ENCODE peak calls at places on chromosomes 12 and 14, in seven cellular contexts. One of them, this sample, is unnamed.

GRCh38 chr14:37399517-37399916 is 195.5 kb downstream of the FOXA1 start:
- DNase-seq in cardiac fibroblast: no peak
- DNase-seq in mucosa of descending colon: no peak
- DNase-seq in choroid plexus epithelial cell: no peak
- DNase-seq in pancreas: no peak
- DNase-seq in cardiac muscle cell: no peak
- DNase-seq in GM20000: no peak
- DNase-seq in this sample: no peak

GRCh38 chr12:47891356-47891755 is 13.4 kb downstream of the VDR start:
- DNase-seq in pancreas: no peak
- DNase-seq in GM20000: no peak
- DNase-seq in choroid plexus epithelial cell: no peak
- DNase-seq in cardiac muscle cell: no peak
- DNase-seq in cardiac fibroblast: no peak
- DNase-seq in mucosa of descending colon: no peak
- DNase-seq in this sample: no peak

GRCh38 chr12:104218935-104219334 is 3.4 kb downstream of the TXNRD1 start:
- DNase-seq in mucosa of descending colon: no peak
- DNase-seq in GM20000: no peak
- DNase-seq in cardiac muscle cell: no peak
- DNase-seq in cardiac fibroblast: peak
- DNase-seq in pancreas: no peak
- DNase-seq in choroid plexus epithelial cell: peak
- DNase-seq in this sample: no peak

GRCh38 chr14:99506269-99506668 is 25.1 kb downstream of the CCNK start:
- DNase-seq in pancreas: no peak
- DNase-seq in mucosa of descending colon: no peak
- DNase-seq in cardiac muscle cell: no peak
- DNase-seq in choroid plexus epithelial cell: no peak
- DNase-seq in cardiac fibroblast: no peak
- DNase-seq in GM20000: peak
- DNase-seq in this sample: no peak

GRCh38 chr14:74085828-74086227 is 1.1 kb downstream of the LIN52 start:
- DNase-seq in cardiac fibroblast: no peak
- DNase-seq in choroid plexus epithelial cell: no peak
- DNase-seq in pancreas: no peak
- DNase-seq in cardiac muscle cell: no peak
- DNase-seq in GM20000: peak
- DNase-seq in mucosa of descending colon: no peak
- DNase-seq in this sample: peak

GRCh38 chr12:98870521-98870920 is 225.4 kb downstream of the APAF1 start:
- DNase-seq in cardiac muscle cell: no peak
- DNase-seq in GM20000: no peak
- DNase-seq in cardiac fibroblast: no peak
- DNase-seq in pancreas: no peak
- DNase-seq in choroid plexus epithelial cell: no peak
- DNase-seq in mucosa of descending colon: no peak
- DNase-seq in this sample: no peak

GRCh38 chr12:105455250-105455649 is 124.8 kb downstream of the C12orf75 start:
- DNase-seq in cardiac muscle cell: no peak
- DNase-seq in choroid plexus epithelial cell: no peak
- DNase-seq in GM20000: no peak
- DNase-seq in cardiac fibroblast: no peak
- DNase-seq in pancreas: no peak
- DNase-seq in mucosa of descending colon: no peak
- DNase-seq in this sample: no peak

GRCh38 chr14:91229743-91230200 is 14.7 kb downstream of the GPR68 start:
- DNase-seq in GM20000: peak
- DNase-seq in pancreas: no peak
- DNase-seq in mucosa of descending colon: peak
- DNase-seq in choroid plexus epithelial cell: peak
- DNase-seq in cardiac fibroblast: peak
- DNase-seq in cardiac muscle cell: no peak
- DNase-seq in this sample: peak

GRCh38 chr12:65962921-65963883 is 138.9 kb downstream of the HMGA2 start:
- DNase-seq in mucosa of descending colon: no peak
- DNase-seq in cardiac muscle cell: peak
- DNase-seq in choroid plexus epithelial cell: no peak
- DNase-seq in cardiac fibroblast: peak
- DNase-seq in pancreas: no peak
- DNase-seq in GM20000: peak
- DNase-seq in this sample: no peak

GRCh38 chr12:93908846-93909592 is 231.8 kb downstream of the CRADD start:
- DNase-seq in cardiac fibroblast: peak
- DNase-seq in choroid plexus epithelial cell: peak
- DNase-seq in pancreas: no peak
- DNase-seq in GM20000: no peak
- DNase-seq in mucosa of descending colon: no peak
- DNase-seq in cardiac muscle cell: no peak
- DNase-seq in this sample: no peak

GRCh38 chr12:95385246-95385645 is 88.7 kb upstream of the METAP2 start:
- DNase-seq in cardiac fibroblast: peak
- DNase-seq in choroid plexus epithelial cell: peak
- DNase-seq in mucosa of descending colon: no peak
- DNase-seq in GM20000: no peak
- DNase-seq in pancreas: no peak
- DNase-seq in cardiac muscle cell: no peak
- DNase-seq in this sample: no peak

GRCh38 chr14:105315941-105316562 is 1.5 kb downstream of the PACS2 start:
- DNase-seq in choroid plexus epithelial cell: no peak
- DNase-seq in GM20000: no peak
- DNase-seq in mucosa of descending colon: peak
- DNase-seq in pancreas: no peak
- DNase-seq in cardiac fibroblast: peak
- DNase-seq in cardiac muscle cell: no peak
- DNase-seq in this sample: no peak

GRCh38 chr12:127487031-127487430 is 779.9 kb upstream of the TMEM132C start:
- DNase-seq in cardiac muscle cell: no peak
- DNase-seq in pancreas: no peak
- DNase-seq in mucosa of descending colon: no peak
- DNase-seq in choroid plexus epithelial cell: peak
- DNase-seq in cardiac fibroblast: peak
- DNase-seq in GM20000: no peak
- DNase-seq in this sample: no peak

DNA sequence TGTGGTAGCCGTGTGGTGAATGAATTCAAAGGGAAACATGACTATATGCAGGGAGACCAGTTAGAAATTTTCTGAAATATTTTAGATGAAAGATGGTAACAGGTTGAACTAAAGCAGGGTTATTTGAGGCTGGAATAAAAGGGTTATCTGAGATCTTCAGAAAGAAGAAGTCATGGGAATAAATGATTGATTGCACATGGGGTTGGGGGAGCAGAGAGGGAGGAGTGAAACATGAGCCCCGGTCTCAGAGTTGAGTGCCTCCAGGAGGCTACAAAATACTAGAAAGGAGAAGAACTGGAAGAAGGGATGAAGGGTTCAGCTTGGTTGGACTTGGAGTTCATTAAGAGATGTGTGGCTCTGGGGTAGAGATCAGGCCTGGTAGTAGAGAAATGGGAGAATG is 16.3 kb upstream of the FGF23 start:
- DNase-seq in mucosa of descending colon: no peak
- DNase-seq in GM20000: no peak
- DNase-seq in cardiac fibroblast: no peak
- DNase-seq in choroid plexus epithelial cell: no peak
- DNase-seq in cardiac muscle cell: no peak
- DNase-seq in pancreas: no peak
- DNase-seq in this sample: no peak
- TF ChIP-seq CTCF in mucosa of descending colon: no peak
- TF ChIP-seq CTCF in GM20000: no peak
- TF ChIP-seq CTCF in cardiac fibroblast: no peak
- TF ChIP-seq CTCF in choroid plexus epithelial cell: no peak
- TF ChIP-seq CTCF in cardiac muscle cell: no peak
- TF ChIP-seq CTCF in pancreas: no peak
- TF ChIP-seq CTCF in this sample: no peak

GRCh38 chr14:83940253-83940652 is 1589.7 kb upstream of the FLRT2 start:
- DNase-seq in GM20000: no peak
- DNase-seq in cardiac fibroblast: no peak
- DNase-seq in pancreas: no peak
- DNase-seq in cardiac muscle cell: peak
- DNase-seq in choroid plexus epithelial cell: peak
- DNase-seq in mucosa of descending colon: no peak
- DNase-seq in this sample: no peak
- TF ChIP-seq CTCF in GM20000: no peak
- TF ChIP-seq CTCF in cardiac fibroblast: no peak
- TF ChIP-seq CTCF in pancreas: no peak
- TF ChIP-seq CTCF in cardiac muscle cell: peak
- TF ChIP-seq CTCF in choroid plexus epithelial cell: peak
- TF ChIP-seq CTCF in mucosa of descending colon: no peak
- TF ChIP-seq CTCF in this sample: no peak

GRCh38 chr12:53047221-53048032 is 2.4 kb upstream of the TNS2 start:
- DNase-seq in GM20000: peak
- DNase-seq in choroid plexus epithelial cell: peak
- DNase-seq in cardiac fibroblast: peak
- DNase-seq in pancreas: peak
- DNase-seq in mucosa of descending colon: peak
- DNase-seq in cardiac muscle cell: peak
- DNase-seq in this sample: peak

GRCh38 chr12:53046655-53047220 is 3.1 kb upstream of the TNS2 start:
- DNase-seq in mucosa of descending colon: peak
- DNase-seq in cardiac fibroblast: peak
- DNase-seq in choroid plexus epithelial cell: peak
- DNase-seq in pancreas: peak
- DNase-seq in GM20000: no peak
- DNase-seq in cardiac muscle cell: peak
- DNase-seq in this sample: peak

GRCh38 chr12:53048780-53049401 is 974 bp upstream of the TNS2 start:
- DNase-seq in mucosa of descending colon: peak
- DNase-seq in cardiac fibroblast: peak
- DNase-seq in pancreas: peak
- DNase-seq in GM20000: no peak
- DNase-seq in cardiac muscle cell: peak
- DNase-seq in choroid plexus epithelial cell: peak
- DNase-seq in this sample: no peak

GRCh38 chr12:53049582-53050318 is at the start of gene TNS2:
- DNase-seq in choroid plexus epithelial cell: peak
- DNase-seq in cardiac muscle cell: peak
- DNase-seq in cardiac fibroblast: peak
- DNase-seq in mucosa of descending colon: peak
- DNase-seq in GM20000: no peak
- DNase-seq in pancreas: peak
- DNase-seq in this sample: no peak

DNA sequence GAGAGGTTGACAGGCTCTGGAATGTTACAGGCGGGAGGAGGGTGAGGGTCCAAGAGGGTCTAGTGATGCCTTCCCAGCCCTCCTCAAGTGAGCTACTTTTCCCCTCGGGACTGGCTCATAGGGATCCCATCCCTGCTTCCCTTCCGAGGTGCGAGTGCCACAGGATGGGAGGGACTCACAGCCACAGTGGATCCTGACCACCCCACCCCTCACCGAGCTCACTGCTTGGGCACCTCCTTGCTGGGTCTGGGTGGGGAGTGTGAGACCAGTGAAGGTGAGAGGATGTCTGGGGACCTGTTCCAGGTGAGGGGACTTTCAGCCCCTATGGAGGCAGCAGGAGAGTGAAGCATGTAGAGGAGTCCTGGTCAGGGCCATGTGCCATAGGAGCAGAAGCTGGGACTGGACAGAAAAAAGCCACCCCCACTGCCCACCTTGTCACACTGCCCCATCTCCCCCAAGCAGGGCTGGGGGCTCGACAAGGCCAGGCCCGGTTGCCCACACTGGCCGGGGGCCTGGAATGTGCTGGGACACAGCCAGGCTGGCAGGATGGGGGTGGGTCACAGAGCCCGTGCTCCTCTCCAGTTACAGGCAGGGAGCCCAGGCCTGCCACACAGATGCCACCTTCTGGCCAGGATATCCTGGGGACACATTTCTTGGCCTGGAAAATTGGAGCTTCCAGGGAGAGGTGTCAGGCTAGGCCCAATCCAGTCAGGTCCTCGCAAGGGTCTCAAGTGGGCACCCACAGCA is 1.7 kb upstream of the TNS2 start:
- DNase-seq in cardiac muscle cell: no peak
- DNase-seq in pancreas: peak
- DNase-seq in GM20000: no peak
- DNase-seq in cardiac fibroblast: peak
- DNase-seq in choroid plexus epithelial cell: no peak
- DNase-seq in mucosa of descending colon: peak
- DNase-seq in this sample: no peak
- TF ChIP-seq CTCF in cardiac muscle cell: no peak
- TF ChIP-seq CTCF in pancreas: peak
- TF ChIP-seq CTCF in GM20000: no peak
- TF ChIP-seq CTCF in cardiac fibroblast: no peak
- TF ChIP-seq CTCF in choroid plexus epithelial cell: no peak
- TF ChIP-seq CTCF in mucosa of descending colon: no peak
- TF ChIP-seq CTCF in this sample: no peak

GRCh38 chr14:36069535-36069900 is 107.0 kb downstream of the PTCSC3 start:
- DNase-seq in cardiac muscle cell: peak
- DNase-seq in choroid plexus epithelial cell: peak
- DNase-seq in pancreas: no peak
- DNase-seq in mucosa of descending colon: no peak
- DNase-seq in cardiac fibroblast: peak
- DNase-seq in GM20000: peak
- DNase-seq in this sample: peak

GRCh38 chr14:36068777-36069534 is 107.6 kb downstream of the PTCSC3 start:
- DNase-seq in cardiac fibroblast: peak
- DNase-seq in mucosa of descending colon: no peak
- DNase-seq in pancreas: no peak
- DNase-seq in cardiac muscle cell: no peak
- DNase-seq in choroid plexus epithelial cell: peak
- DNase-seq in GM20000: no peak
- DNase-seq in this sample: no peak

GRCh38 chr14:36066636-36067035 is 109.9 kb downstream of the PTCSC3 start:
- DNase-seq in cardiac muscle cell: no peak
- DNase-seq in GM20000: no peak
- DNase-seq in mucosa of descending colon: no peak
- DNase-seq in pancreas: no peak
- DNase-seq in choroid plexus epithelial cell: no peak
- DNase-seq in cardiac fibroblast: no peak
- DNase-seq in this sample: no peak

GRCh38 chr14:36065831-36066230 is 110.7 kb downstream of the PTCSC3 start:
- DNase-seq in GM20000: no peak
- DNase-seq in pancreas: no peak
- DNase-seq in cardiac muscle cell: no peak
- DNase-seq in mucosa of descending colon: no peak
- DNase-seq in choroid plexus epithelial cell: no peak
- DNase-seq in cardiac fibroblast: no peak
- DNase-seq in this sample: no peak

GRCh38 chr14:36067428-36068187 is 108.9 kb downstream of the PTCSC3 start:
- DNase-seq in cardiac muscle cell: no peak
- DNase-seq in GM20000: no peak
- DNase-seq in mucosa of descending colon: no peak
- DNase-seq in cardiac fibroblast: no peak
- DNase-seq in choroid plexus epithelial cell: no peak
- DNase-seq in pancreas: no peak
- DNase-seq in this sample: no peak
- TF ChIP-seq CTCF in cardiac muscle cell: no peak
- TF ChIP-seq CTCF in GM20000: no peak
- TF ChIP-seq CTCF in mucosa of descending colon: no peak
- TF ChIP-seq CTCF in cardiac fibroblast: no peak
- TF ChIP-seq CTCF in choroid plexus epithelial cell: no peak
- TF ChIP-seq CTCF in pancreas: no peak
- TF ChIP-seq CTCF in this sample: no peak

DNA sequence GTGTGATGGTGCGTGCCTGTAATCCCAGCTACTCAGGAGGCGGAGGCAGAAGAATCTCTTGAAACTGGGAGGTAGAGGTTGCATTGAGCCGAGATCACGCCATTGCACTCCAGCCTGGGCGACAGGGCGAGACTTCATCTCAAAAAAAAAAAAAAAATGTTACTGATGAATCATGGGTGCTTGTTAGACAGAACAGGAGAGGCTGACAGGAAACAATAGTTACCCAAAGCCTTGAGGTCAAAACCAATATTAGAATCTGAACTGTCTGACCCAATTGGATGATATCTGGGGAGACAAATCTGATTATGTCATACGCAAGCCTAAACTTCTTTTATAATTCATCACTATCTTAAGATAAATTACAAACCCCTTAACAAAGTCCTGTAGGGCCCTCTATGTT is 40.7 kb upstream of the KIF21A start:
- DNase-seq in mucosa of descending colon: no peak
- DNase-seq in cardiac fibroblast: no peak
- DNase-seq in pancreas: no peak
- DNase-seq in choroid plexus epithelial cell: no peak
- DNase-seq in cardiac muscle cell: no peak
- DNase-seq in GM20000: no peak
- DNase-seq in this sample: no peak
- TF ChIP-seq CTCF in mucosa of descending colon: no peak
- TF ChIP-seq CTCF in cardiac fibroblast: no peak
- TF ChIP-seq CTCF in pancreas: no peak
- TF ChIP-seq CTCF in choroid plexus epithelial cell: no peak
- TF ChIP-seq CTCF in cardiac muscle cell: no peak
- TF ChIP-seq CTCF in GM20000: no peak
- TF ChIP-seq CTCF in this sample: no peak

This sample was measured in GM10248.